ENCODE peak calls at places on chromosomes 11 and 22, in five cellular contexts. One of them, this sample, is unnamed. For H3K4me1, the result is how much of the 10 kb centered on the place peaks cover.

GRCh38 chr22:47357086-47357485 is 594.6 kb downstream of the TBC1D22A start:
- DNase-seq in thoracic aorta: no peak
- DNase-seq in tibial nerve: no peak
- DNase-seq in A549: no peak
- DNase-seq in fibroblast of lung: no peak
- DNase-seq in this sample: no peak

GRCh38 chr22:17844150-17844549 is 69.9 kb upstream of the BID start:
- DNase-seq in A549: no peak
- DNase-seq in tibial nerve: no peak
- DNase-seq in thoracic aorta: no peak
- DNase-seq in fibroblast of lung: no peak
- DNase-seq in this sample: no peak

GRCh38 chr22:42895087-42895486 is 38.0 kb upstream of the ARFGAP3 start:
- DNase-seq in A549: no peak
- DNase-seq in fibroblast of lung: no peak
- DNase-seq in tibial nerve: no peak
- DNase-seq in thoracic aorta: no peak
- DNase-seq in this sample: peak

GRCh38 chr22:22740560-22741276 is 96.3 kb downstream of the GGTLC2 start:
- DNase-seq in thoracic aorta: no peak
- DNase-seq in A549: no peak
- DNase-seq in tibial nerve: no peak
- DNase-seq in fibroblast of lung: no peak
- DNase-seq in this sample: no peak

GRCh38 chr11:8268530-8269461 is 5.1 kb upstream of the LMO1 start:
- DNase-seq in thoracic aorta: no peak
- DNase-seq in fibroblast of lung: peak
- DNase-seq in A549: no peak
- DNase-seq in tibial nerve: no peak
- DNase-seq in this sample: no peak

GRCh38 chr11:118979434-118979833 is 7.9 kb downstream of the FOXR1 start:
- DNase-seq in thoracic aorta: no peak
- DNase-seq in tibial nerve: no peak
- DNase-seq in fibroblast of lung: no peak
- DNase-seq in A549: no peak
- DNase-seq in this sample: no peak

GRCh38 chr11:28342704-28343103 is 234.5 kb downstream of the METTL15 start:
- DNase-seq in fibroblast of lung: peak
- DNase-seq in A549: no peak
- DNase-seq in thoracic aorta: no peak
- DNase-seq in tibial nerve: no peak
- DNase-seq in this sample: no peak

GRCh38 chr11:28822596-28822995 is 714.4 kb downstream of the METTL15 start:
- DNase-seq in A549: no peak
- DNase-seq in fibroblast of lung: peak
- DNase-seq in thoracic aorta: no peak
- DNase-seq in tibial nerve: no peak
- DNase-seq in this sample: no peak

GRCh38 chr11:87372068-87372467 is 334.3 kb downstream of the TMEM135 start:
- DNase-seq in fibroblast of lung: no peak
- DNase-seq in A549: no peak
- DNase-seq in tibial nerve: no peak
- DNase-seq in thoracic aorta: no peak
- DNase-seq in this sample: no peak

GRCh38 chr22:36300396-36301212 is 47.7 kb downstream of the APOL1 start:
- DNase-seq in fibroblast of lung: no peak
- DNase-seq in thoracic aorta: no peak
- DNase-seq in tibial nerve: no peak
- DNase-seq in A549: no peak
- DNase-seq in this sample: no peak

GRCh38 chr11:81359476-81359875 is 1374.2 kb downstream of the FAM181B start:
- DNase-seq in tibial nerve: no peak
- DNase-seq in fibroblast of lung: no peak
- DNase-seq in thoracic aorta: no peak
- DNase-seq in A549: no peak
- DNase-seq in this sample: no peak

GRCh38 chr22:39995346-39996252 is 845 bp downstream of the FAM83F start:
- DNase-seq in tibial nerve: no peak
- DNase-seq in fibroblast of lung: no peak
- DNase-seq in thoracic aorta: no peak
- DNase-seq in A549: no peak
- DNase-seq in this sample: no peak

GRCh38 chr22:29030618-29031235 is 30.9 kb downstream of the C22orf31 start:
- DNase-seq in tibial nerve: peak
- DNase-seq in fibroblast of lung: peak
- DNase-seq in thoracic aorta: peak
- DNase-seq in A549: peak
- DNase-seq in this sample: peak

GRCh38 chr22:20741634-20742581 is 32.0 kb upstream of the SERPIND1 start:
- DNase-seq in fibroblast of lung: peak
- DNase-seq in thoracic aorta: no peak
- DNase-seq in A549: peak
- DNase-seq in tibial nerve: peak
- DNase-seq in this sample: no peak

GRCh38 chr22:27642104-27642800 is 159.3 kb downstream of the MN1 start:
- DNase-seq in tibial nerve: no peak
- DNase-seq in fibroblast of lung: peak
- DNase-seq in A549: no peak
- DNase-seq in thoracic aorta: no peak
- DNase-seq in this sample: no peak

GRCh38 chr22:28911777-28912669 is 28.7 kb downstream of the ZNRF3 start:
- DNase-seq in tibial nerve: no peak
- DNase-seq in fibroblast of lung: peak
- DNase-seq in A549: peak
- DNase-seq in thoracic aorta: no peak
- DNase-seq in this sample: no peak

GRCh38 chr22:44453441-44454112 is 44.5 kb downstream of the RTL6 start:
- DNase-seq in thoracic aorta: no peak
- DNase-seq in tibial nerve: no peak
- DNase-seq in fibroblast of lung: no peak
- DNase-seq in A549: no peak
- DNase-seq in this sample: no peak

GRCh38 chr22:49426098-49426497 is 401.6 kb downstream of the BRD1 start:
- DNase-seq in fibroblast of lung: no peak
- DNase-seq in A549: no peak
- DNase-seq in thoracic aorta: no peak
- DNase-seq in tibial nerve: no peak
- DNase-seq in this sample: no peak

GRCh38 chr22:26589367-26589844 is 526 bp downstream of the TPST2 start:
- DNase-seq in fibroblast of lung: peak
- DNase-seq in thoracic aorta: no peak
- DNase-seq in A549: no peak
- DNase-seq in tibial nerve: no peak
- DNase-seq in this sample: peak

GRCh38 chr11:28983780-28984179 is 875.6 kb downstream of the METTL15 start:
- DNase-seq in fibroblast of lung: no peak
- DNase-seq in thoracic aorta: no peak
- DNase-seq in A549: no peak
- DNase-seq in tibial nerve: no peak
- DNase-seq in this sample: no peak

GRCh38 chr22:29382575-29383328 is 5.6 kb downstream of the AP1B1 start:
- DNase-seq in thoracic aorta: no peak
- DNase-seq in A549: no peak
- DNase-seq in fibroblast of lung: no peak
- DNase-seq in tibial nerve: no peak
- DNase-seq in this sample: no peak

GRCh38 chr11:113675003-113675471 is 31.1 kb downstream of the TMPRSS5 start:
- DNase-seq in thoracic aorta: no peak
- DNase-seq in fibroblast of lung: peak
- DNase-seq in A549: no peak
- DNase-seq in tibial nerve: no peak
- DNase-seq in this sample: no peak

GRCh38 chr11:27401280-27401679 is 38.3 kb upstream of the CCDC34 start:
- DNase-seq in tibial nerve: no peak
- DNase-seq in fibroblast of lung: no peak
- DNase-seq in thoracic aorta: no peak
- DNase-seq in A549: no peak
- DNase-seq in this sample: no peak

GRCh38 chr11:114477946-114478537 is 38.8 kb downstream of the REXO2 start:
- DNase-seq in A549: no peak
- DNase-seq in fibroblast of lung: no peak
- DNase-seq in thoracic aorta: no peak
- DNase-seq in tibial nerve: no peak
- DNase-seq in this sample: no peak

GRCh38 chr22:36368359-36368983 is 19.3 kb downstream of the MYH9 start:
- DNase-seq in thoracic aorta: no peak
- DNase-seq in tibial nerve: no peak
- DNase-seq in A549: no peak
- DNase-seq in fibroblast of lung: peak
- DNase-seq in this sample: peak

GRCh38 chr11:13114566-13115465 is 105.7 kb downstream of the RASSF10 start:
- DNase-seq in thoracic aorta: no peak
- DNase-seq in tibial nerve: no peak
- DNase-seq in A549: peak
- DNase-seq in fibroblast of lung: no peak
- DNase-seq in this sample: no peak

GRCh38 chr11:69449320-69450063 is 32.0 kb upstream of the LINC01488 start:
- DNase-seq in A549: no peak
- DNase-seq in fibroblast of lung: peak
- DNase-seq in thoracic aorta: peak
- DNase-seq in tibial nerve: no peak
- DNase-seq in this sample: peak

DNA sequence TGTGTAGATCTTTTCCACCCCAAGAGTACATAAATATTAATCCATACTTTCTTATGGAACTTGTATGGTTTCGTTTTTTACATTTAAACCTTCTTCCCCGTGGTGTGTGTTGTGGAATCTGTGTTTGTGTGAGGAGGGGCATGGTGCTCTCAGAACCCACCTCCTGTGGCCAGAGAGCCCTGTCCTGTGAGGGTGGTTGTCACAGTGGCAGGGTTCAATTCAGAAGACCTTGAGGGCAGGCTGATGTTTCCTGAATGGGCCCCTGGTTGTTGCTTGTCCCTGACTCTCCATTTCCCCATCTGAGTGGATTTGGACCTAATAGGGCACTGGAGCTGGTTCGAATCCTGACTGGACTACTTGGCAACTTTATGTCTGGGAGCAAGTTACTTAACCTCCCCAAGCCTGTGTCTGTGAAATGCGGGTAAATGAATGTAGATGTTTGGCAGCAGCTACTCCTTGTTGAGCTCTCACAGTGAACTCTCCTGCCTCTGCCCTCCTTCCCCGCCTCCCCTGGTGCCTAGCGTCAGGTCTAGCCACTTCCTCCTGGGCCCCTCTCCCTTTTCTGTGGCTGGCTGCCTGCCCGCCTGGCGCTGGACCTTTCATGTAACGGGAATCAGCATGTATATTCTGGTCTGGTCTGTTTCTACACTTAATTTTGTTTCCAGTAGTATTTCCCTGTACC is 7.3 kb downstream of the NEAT1 start:
- DNase-seq in fibroblast of lung: peak
- DNase-seq in thoracic aorta: no peak
- DNase-seq in A549: no peak
- DNase-seq in tibial nerve: peak
- DNase-seq in this sample: peak
- H3K4me1 ChIP-seq in fibroblast of lung: under half
- H3K4me1 ChIP-seq in thoracic aorta: under half
- H3K4me1 ChIP-seq in A549: half or more
- H3K4me1 ChIP-seq in tibial nerve: half or more
- H3K4me1 ChIP-seq in this sample: under half

DNA sequence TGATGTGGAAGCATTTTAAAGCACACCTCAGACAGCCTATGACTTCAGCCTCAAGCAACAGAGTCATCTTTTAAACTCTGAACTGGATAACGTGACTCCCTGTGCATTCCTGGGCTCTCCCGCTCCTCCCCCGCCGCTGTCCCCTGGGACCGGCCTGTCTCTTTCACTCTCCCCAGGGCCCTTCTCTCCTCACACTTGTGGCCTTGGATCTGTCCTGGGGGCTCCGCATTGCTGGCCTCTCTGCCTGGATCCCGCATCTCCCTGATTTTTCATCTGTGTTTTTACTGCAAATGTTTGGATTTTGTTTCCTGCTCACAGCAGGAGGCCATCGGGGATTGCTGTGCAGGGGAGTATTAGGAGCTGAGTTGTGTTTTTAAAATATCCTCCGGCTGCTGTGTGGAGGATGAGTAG is 15.4 kb downstream of the C11orf24 start:
- DNase-seq in A549: no peak
- DNase-seq in thoracic aorta: no peak
- DNase-seq in fibroblast of lung: no peak
- DNase-seq in tibial nerve: no peak
- DNase-seq in this sample: no peak
- H3K27ac ChIP-seq in A549: peak
- H3K27ac ChIP-seq in thoracic aorta: no peak
- H3K27ac ChIP-seq in fibroblast of lung: peak
- H3K27ac ChIP-seq in tibial nerve: no peak
- H3K27ac ChIP-seq in this sample: no peak

GRCh38 chr22:45966320-45966891 is 10.6 kb downstream of the WNT7B start:
- DNase-seq in thoracic aorta: no peak
- DNase-seq in tibial nerve: no peak
- DNase-seq in fibroblast of lung: peak
- DNase-seq in A549: no peak
- DNase-seq in this sample: no peak

GRCh38 chr22:45964372-45964771 is 12.6 kb downstream of the WNT7B start:
- DNase-seq in A549: no peak
- DNase-seq in tibial nerve: no peak
- DNase-seq in fibroblast of lung: no peak
- DNase-seq in thoracic aorta: no peak
- DNase-seq in this sample: no peak

GRCh38 chr22:45963821-45964220 is 13.1 kb downstream of the WNT7B start:
- DNase-seq in fibroblast of lung: no peak
- DNase-seq in tibial nerve: no peak
- DNase-seq in thoracic aorta: no peak
- DNase-seq in A549: no peak
- DNase-seq in this sample: no peak

GRCh38 chr22:45965565-45965962 is 11.4 kb downstream of the WNT7B start:
- DNase-seq in thoracic aorta: no peak
- DNase-seq in tibial nerve: no peak
- DNase-seq in fibroblast of lung: no peak
- DNase-seq in A549: no peak
- DNase-seq in this sample: no peak

DNA sequence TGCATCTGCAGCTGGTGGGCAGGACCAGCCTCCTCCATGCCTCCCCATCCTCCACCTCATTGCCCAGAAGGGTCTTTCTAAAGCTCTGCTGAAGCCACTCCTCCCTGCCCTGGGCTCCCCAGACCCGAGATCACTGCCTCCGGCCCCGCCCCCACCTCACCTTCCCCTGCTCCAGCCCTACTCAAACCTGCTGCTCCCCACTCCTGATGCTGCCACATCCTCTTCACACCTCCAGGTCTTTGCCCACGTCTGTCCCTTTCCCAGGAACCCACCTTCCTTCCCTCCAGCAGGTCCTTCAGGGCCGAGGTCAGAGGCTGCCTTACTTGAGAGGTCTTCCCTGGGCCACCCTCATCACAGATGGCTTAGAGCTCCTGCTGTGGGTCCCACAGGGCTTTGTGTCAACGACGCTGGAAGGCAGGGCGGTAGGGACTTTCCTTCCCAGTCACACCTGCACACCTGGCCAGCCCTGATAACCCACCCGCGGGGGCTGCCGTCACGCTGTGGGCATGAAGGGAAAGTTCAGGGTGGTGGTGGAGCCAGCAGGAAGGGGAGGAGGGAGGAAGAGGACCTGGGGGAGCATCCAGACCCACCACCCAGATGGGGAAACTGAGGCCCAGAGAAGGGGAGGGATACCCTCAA is 11.9 kb downstream of the WNT7B start:
- DNase-seq in tibial nerve: no peak
- DNase-seq in fibroblast of lung: no peak
- DNase-seq in thoracic aorta: no peak
- DNase-seq in A549: no peak
- DNase-seq in this sample: no peak
- H3K4me1 ChIP-seq in tibial nerve: under half
- H3K4me1 ChIP-seq in fibroblast of lung: under half
- H3K4me1 ChIP-seq in thoracic aorta: under half
- H3K4me1 ChIP-seq in A549: half or more
- H3K4me1 ChIP-seq in this sample: under half

GRCh38 chr11:134482865-134483264 is 70.8 kb upstream of the B3GAT1 start:
- DNase-seq in tibial nerve: no peak
- DNase-seq in thoracic aorta: no peak
- DNase-seq in A549: no peak
- DNase-seq in fibroblast of lung: no peak
- DNase-seq in this sample: no peak
- H3K27ac ChIP-seq in tibial nerve: no peak
- H3K27ac ChIP-seq in thoracic aorta: no peak
- H3K27ac ChIP-seq in A549: no peak
- H3K27ac ChIP-seq in fibroblast of lung: no peak
- H3K27ac ChIP-seq in this sample: no peak

This sample was measured in right cardiac atrium.